ENCODE peak calls at places on chromosomes 11 and 22, in four cellular contexts. D is A549, P is GM12878, A is K562. F is an unnamed sample.

GRCh38 chr11:35458846-35459245 is 39.5 kb upstream of the SLC1A2 start:
- DNase-seq in A (no peak), D (no peak), P (no peak), F (no peak)

GRCh38 chr11:34065505-34066203 is 14.1 kb downstream of the CAPRIN1 start:
- DNase-seq in A (no peak), D (no peak), P (no peak), F (no peak)

GRCh38 chr11:66220566-66220935 is 47.9 kb upstream of the RAB1B start:
- DNase-seq in P (no peak), D (no peak), A (no peak), F (no peak)

GRCh38 chr11:14908214-14908880 is 16.3 kb upstream of the CYP2R1 start:
- DNase-seq in A (peak; percentile 45), D (peak; percentile 32), P (no peak), F (peak; percentile 44)

GRCh38 chr11:14446701-14447169 is 52.9 kb downstream of the COPB1 start:
- DNase-seq in P (no peak), D (no peak), A (no peak), F (no peak)

GRCh38 chr11:1753426-1754305 is 3.3 kb upstream of the IFITM10 start:
- DNase-seq in P (no peak), D (no peak), A (no peak), F (no peak)

GRCh38 chr11:27396259-27396839 is 33.3 kb upstream of the CCDC34 start:
- DNase-seq in D (no peak), P (no peak), A (no peak), F (peak; percentile 69)

GRCh38 chr11:502288-503178 is 4.5 kb downstream of the RNH1 start:
- DNase-seq in A (no peak), P (no peak), D (no peak), F (no peak)

GRCh38 chr22:20979243-20979809 is 2.8 kb upstream of the LZTR1 start:
- DNase-seq in A (peak; percentile 94), D (no peak), P (no peak), F (no peak)

GRCh38 chr11:15674756-15675155 is 560.0 kb downstream of the INSC start:
- DNase-seq in D (no peak), P (no peak), A (no peak), F (no peak)

GRCh38 chr22:47388331-47388730 is 625.9 kb downstream of the TBC1D22A start:
- DNase-seq in D (no peak), P (no peak), A (no peak), F (no peak)

GRCh38 chr11:45423475-45424081 is 137.4 kb upstream of the SYT13 start:
- DNase-seq in A (no peak), P (no peak), D (no peak), F (no peak)

GRCh38 chr11:67409261-67409666 is 5.4 kb downstream of the TBC1D10C start:
- DNase-seq in D (no peak), P (no peak), A (no peak), F (no peak)

GRCh38 chr11:18046116-18046777 is at the start of gene TPH1:
- DNase-seq in A (no peak), D (no peak), P (no peak), F (no peak)

GRCh38 chr11:13040969-13041561 is 31.9 kb downstream of the RASSF10 start:
- DNase-seq in P (no peak), A (no peak), D (no peak), F (no peak)

GRCh38 chr22:21590809-21591641 is 23.5 kb downstream of the UBE2L3 start:
- DNase-seq in A (no peak), P (no peak), D (no peak), F (no peak)

GRCh38 chr22:37043828-37044538 is 7.6 kb upstream of the KCTD17 start:
- DNase-seq in P (no peak), A (peak; percentile 74), D (peak; percentile 86), F (peak; percentile 77)

GRCh38 chr11:35105319-35106063 is 33.5 kb upstream of the CD44 start:
- DNase-seq in P (no peak), D (no peak), A (no peak), F (no peak)

GRCh38 chr11:11155962-11156815 is 196.9 kb downstream of the CSNK2A3 start:
- DNase-seq in P (no peak), A (peak; percentile 77), D (peak; percentile 32), F (no peak)

GRCh38 chr22:48765595-48765994 is 1062.1 kb downstream of the BRD1 start:
- DNase-seq in P (no peak), A (no peak), D (no peak), F (no peak)

GRCh38 chr22:43151251-43152000 is at the start of gene TSPO:
- DNase-seq in A (peak; percentile 84), P (no peak), D (peak; percentile 46), F (no peak)

GRCh38 chr11:37511425-37511933 is 913.4 kb upstream of the RAG2 start:
- DNase-seq in P (no peak), D (no peak), A (no peak), F (no peak)

GRCh38 chr11:3043315-3043871 is 13.8 kb downstream of the CARS1 start:
- DNase-seq in D (no peak), P (no peak), A (no peak), F (no peak)

GRCh38 chr11:25758145-25758661 is 573.7 kb upstream of the ANO3 start:
- DNase-seq in A (no peak), D (no peak), P (no peak), F (no peak)

GRCh38 chr22:44689915-44690524 is 12.0 kb upstream of the PRR5 start:
- DNase-seq in P (no peak), D (no peak), A (no peak), F (no peak)
- TF ChIP-seq CHD4 in P (no peak), D (no peak), A (no peak), F (no peak)

GRCh38 chr11:105489431-105489830 is 120.4 kb upstream of the GRIA4 start:
- DNase-seq in P (no peak), D (no peak), A (no peak), F (no peak)
- TF ChIP-seq CHD4 in P (no peak), D (no peak), A (no peak), F (no peak)

GRCh38 chr11:91850533-91851305 is 373.9 kb upstream of the FAT3 start:
- DNase-seq in D (no peak), A (no peak), P (no peak), F (no peak)
- TF ChIP-seq CHD4 in D (no peak), A (no peak), P (no peak), F (no peak)

GRCh38 chr22:31272522-31273446 is 19.5 kb downstream of the PIK3IP1 start:
- DNase-seq in D (peak; percentile 39), A (peak; percentile 26), P (no peak), F (peak; percentile 52)
- TF ChIP-seq CHD4 in D (no peak), A (no peak), P (no peak), F (no peak)

DNA sequence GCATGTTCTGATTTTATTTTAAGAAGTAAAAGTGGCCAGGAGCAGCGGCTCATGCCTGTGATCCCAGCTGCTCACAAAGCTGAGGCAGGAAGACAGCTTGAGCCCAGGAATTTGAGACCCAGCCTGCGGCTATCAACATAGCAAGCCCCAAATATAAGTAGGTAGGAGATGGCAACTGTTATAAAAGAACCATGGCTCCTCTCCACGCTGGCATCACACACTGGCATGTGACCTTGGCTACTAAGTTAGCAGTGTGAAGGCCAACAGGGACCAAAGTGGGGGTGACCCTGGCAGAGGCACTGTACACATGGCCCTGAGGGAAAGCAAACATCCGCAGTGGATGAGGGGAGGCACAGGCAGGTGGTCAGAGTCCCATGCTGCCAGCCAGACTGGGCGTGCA is 33.0 kb downstream of the TPST2 start:
- DNase-seq in P (no peak), A (no peak), D (no peak), F (no peak)
- TF ChIP-seq CHD4 in P (no peak), A (no peak), D (no peak), F (no peak)

GRCh38 chr11:116030697-116031331 is 526.6 kb upstream of the CADM1 start:
- DNase-seq in D (no peak), A (no peak), P (peak; percentile 36), F (no peak)

GRCh38 chr11:116037851-116038250 is 533.6 kb upstream of the CADM1 start:
- DNase-seq in D (no peak), P (no peak), A (no peak), F (no peak)

GRCh38 chr11:116033931-116034553 is 529.8 kb upstream of the CADM1 start:
- DNase-seq in P (no peak), A (no peak), D (no peak), F (no peak)

DNA sequence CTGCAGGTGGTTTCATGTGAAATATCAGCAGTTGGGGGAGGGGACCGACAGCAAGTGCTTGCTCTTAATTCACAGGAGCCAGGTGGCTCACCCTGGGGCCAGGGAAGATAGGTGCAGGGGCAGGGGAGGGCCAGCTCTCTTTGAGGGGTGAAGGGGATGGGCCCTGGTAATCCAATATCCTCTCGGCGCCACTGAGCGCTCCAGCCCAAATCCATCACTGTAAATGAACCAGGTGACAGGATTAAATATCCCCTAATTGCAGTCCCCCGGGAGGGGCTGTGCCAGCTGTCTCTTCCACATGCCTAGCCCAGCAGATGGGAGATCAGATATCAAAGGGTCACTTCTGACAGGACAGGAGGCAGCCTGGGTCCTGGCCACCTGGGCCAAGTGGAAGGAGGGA is 531.8 kb upstream of the CADM1 start:
- DNase-seq in P (no peak), A (no peak), D (no peak), F (no peak)
- TF ChIP-seq CHD4 in P (no peak), A (no peak), D (no peak), F (no peak)

DNA sequence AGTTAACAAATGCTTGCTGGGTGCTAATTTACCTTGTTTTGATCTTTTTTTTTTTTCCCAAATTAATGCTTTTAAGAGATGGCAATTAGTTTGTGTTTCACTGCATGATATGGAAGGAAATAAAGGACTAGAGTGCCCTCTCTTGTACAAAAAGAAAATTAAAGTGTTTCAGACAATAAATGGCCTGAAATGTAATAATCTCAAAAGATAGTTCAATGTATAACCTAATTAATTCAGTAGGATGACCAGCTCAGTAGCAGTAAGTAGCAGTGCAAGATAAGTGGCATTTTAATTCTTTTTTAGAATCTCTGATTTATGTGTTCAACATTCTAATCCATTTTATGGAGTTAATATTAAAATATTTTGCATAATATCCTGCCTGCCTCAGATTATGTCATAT is 39.9 kb upstream of the MYO18B start:
- DNase-seq in A (no peak), P (no peak), D (no peak), F (peak; percentile 18)
- TF ChIP-seq CHD4 in A (no peak), P (no peak), D (no peak), F (no peak)

GRCh38 chr11:128365044-128365443 is 222.3 kb downstream of the ETS1 start:
- DNase-seq in D (no peak), P (no peak), A (no peak), F (peak; percentile 12)
- TF ChIP-seq CHD4 in D (no peak), P (no peak), A (no peak), F (no peak)

F was measured in HepG2.